ENCODE peak calls at places on chromosomes 2 and 18, in four cellular contexts. One of them, this sample, is unnamed.

GRCh38 chr2:3463156-3463835 is 56.0 kb downstream of the ADI1 start:
- DNase-seq in stimulated activated CD8-positive, alpha-beta memory T cell treated with anti-CD3 and anti-CD28 coated beads, Interleukin-4, amount 100 ng/mL, for 4 hours: no peak
- DNase-seq in hepatocyte: no peak
- DNase-seq in K562: no peak
- DNase-seq in this sample: no peak

GRCh38 chr2:139518276-139518675 is 738.1 kb upstream of the NXPH2 start:
- DNase-seq in K562: no peak
- DNase-seq in stimulated activated CD8-positive, alpha-beta memory T cell treated with anti-CD3 and anti-CD28 coated beads, Interleukin-4, amount 100 ng/mL, for 4 hours: no peak
- DNase-seq in hepatocyte: no peak
- DNase-seq in this sample: no peak

GRCh38 chr2:12710301-12710700 is 6.4 kb upstream of the TRIB2 start:
- DNase-seq in stimulated activated CD8-positive, alpha-beta memory T cell treated with anti-CD3 and anti-CD28 coated beads, Interleukin-4, amount 100 ng/mL, for 4 hours: no peak
- DNase-seq in hepatocyte: no peak
- DNase-seq in K562: no peak
- DNase-seq in this sample: no peak

GRCh38 chr18:75211721-75212625 is 1.4 kb downstream of the TSHZ1 start:
- DNase-seq in stimulated activated CD8-positive, alpha-beta memory T cell treated with anti-CD3 and anti-CD28 coated beads, Interleukin-4, amount 100 ng/mL, for 4 hours: no peak
- DNase-seq in hepatocyte: peak
- DNase-seq in K562: peak
- DNase-seq in this sample: peak

GRCh38 chr2:182949572-182950189 is 83.2 kb upstream of the FRZB start:
- DNase-seq in K562: no peak
- DNase-seq in stimulated activated CD8-positive, alpha-beta memory T cell treated with anti-CD3 and anti-CD28 coated beads, Interleukin-4, amount 100 ng/mL, for 4 hours: no peak
- DNase-seq in hepatocyte: peak
- DNase-seq in this sample: no peak

GRCh38 chr2:164913011-164913410 is 42.3 kb downstream of the SLC38A11 start:
- DNase-seq in hepatocyte: no peak
- DNase-seq in stimulated activated CD8-positive, alpha-beta memory T cell treated with anti-CD3 and anti-CD28 coated beads, Interleukin-4, amount 100 ng/mL, for 4 hours: no peak
- DNase-seq in K562: no peak
- DNase-seq in this sample: no peak

GRCh38 chr2:98822301-98823164 is 91.6 kb upstream of the MGAT4A start:
- DNase-seq in stimulated activated CD8-positive, alpha-beta memory T cell treated with anti-CD3 and anti-CD28 coated beads, Interleukin-4, amount 100 ng/mL, for 4 hours: peak
- DNase-seq in K562: no peak
- DNase-seq in hepatocyte: peak
- DNase-seq in this sample: no peak

GRCh38 chr2:107681946-107682345 is 144.7 kb upstream of the RGPD4 start:
- DNase-seq in stimulated activated CD8-positive, alpha-beta memory T cell treated with anti-CD3 and anti-CD28 coated beads, Interleukin-4, amount 100 ng/mL, for 4 hours: no peak
- DNase-seq in hepatocyte: no peak
- DNase-seq in K562: no peak
- DNase-seq in this sample: no peak

GRCh38 chr18:25061345-25061744 is 290.6 kb downstream of the ZNF521 start:
- DNase-seq in stimulated activated CD8-positive, alpha-beta memory T cell treated with anti-CD3 and anti-CD28 coated beads, Interleukin-4, amount 100 ng/mL, for 4 hours: no peak
- DNase-seq in K562: no peak
- DNase-seq in hepatocyte: no peak
- DNase-seq in this sample: no peak

GRCh38 chr2:240840435-240841060 is 20.5 kb upstream of the KIF1A start:
- DNase-seq in hepatocyte: peak
- DNase-seq in stimulated activated CD8-positive, alpha-beta memory T cell treated with anti-CD3 and anti-CD28 coated beads, Interleukin-4, amount 100 ng/mL, for 4 hours: no peak
- DNase-seq in K562: peak
- DNase-seq in this sample: peak

GRCh38 chr2:46487667-46488333 is 8.4 kb downstream of the TMEM247 start:
- DNase-seq in stimulated activated CD8-positive, alpha-beta memory T cell treated with anti-CD3 and anti-CD28 coated beads, Interleukin-4, amount 100 ng/mL, for 4 hours: no peak
- DNase-seq in K562: peak
- DNase-seq in hepatocyte: no peak
- DNase-seq in this sample: no peak

GRCh38 chr2:183172220-183172887 is 48.1 kb downstream of the NUP35 start:
- DNase-seq in K562: no peak
- DNase-seq in stimulated activated CD8-positive, alpha-beta memory T cell treated with anti-CD3 and anti-CD28 coated beads, Interleukin-4, amount 100 ng/mL, for 4 hours: no peak
- DNase-seq in hepatocyte: no peak
- DNase-seq in this sample: no peak